ENCODE peak calls at places on chromosomes 2 and 18, in six cellular contexts. F is tibial artery; W is A673; I is dorsolateral prefrontal cortex; P is pancreas; O is CD4-positive, CD25-positive, alpha-beta regulatory T cell. Y is an unnamed sample.

GRCh38 chr2:180289627-180290026 is 282.5 kb upstream of the CWC22 start:
- DNase-seq in F (no peak), I (no peak), O (no peak), W (no peak), P (no peak), Y (no peak)

GRCh38 chr2:214543386-214543955 is 132.6 kb downstream of the VWC2L start:
- DNase-seq in I (no peak), P (no peak), O (no peak), F (no peak), W (no peak), Y (peak)

GRCh38 chr18:35026407-35027061 is 14.7 kb upstream of the MAPRE2 start:
- DNase-seq in F (no peak), I (no peak), P (no peak), O (peak), W (no peak), Y (no peak)

GRCh38 chr2:17753803-17754663 is at the start of the genes GEN1 and SMC6:
- DNase-seq in O (peak), F (peak), I (peak), P (peak), W (peak), Y (peak)

GRCh38 chr2:236550298-236550697 is 19.3 kb upstream of the ACKR3 start:
- DNase-seq in F (no peak), I (no peak), W (no peak), P (no peak), O (no peak), Y (no peak)

GRCh38 chr18:77648415-77648814 is 398.8 kb downstream of the GALR1 start:
- DNase-seq in F (no peak), P (no peak), I (no peak), W (no peak), O (no peak), Y (no peak)

GRCh38 chr2:242020196-242021004 is 150.9 kb downstream of the RTP5 start:
- DNase-seq in O (no peak), I (peak), P (peak), W (peak), F (no peak), Y (no peak)

GRCh38 chr2:121804340-121804739 is 48.9 kb downstream of the TSN start:
- DNase-seq in P (no peak), O (no peak), W (peak), I (no peak), F (no peak), Y (no peak)

GRCh38 chr2:37833420-37833819 is 91.7 kb upstream of the RMDN2 start:
- DNase-seq in F (no peak), I (no peak), O (no peak), P (no peak), W (no peak), Y (no peak)

GRCh38 chr2:152415231-152415642 is 80.3 kb downstream of the FMNL2 start:
- DNase-seq in P (no peak), F (no peak), O (no peak), I (no peak), W (no peak), Y (peak)

GRCh38 chr18:6004683-6005082 is 109.4 kb upstream of the TMEM200C start:
- DNase-seq in F (no peak), I (no peak), O (no peak), P (no peak), W (no peak), Y (no peak)

GRCh38 chr18:29430416-29430815 is 1253.5 kb upstream of the CDH2 start:
- DNase-seq in I (no peak), F (no peak), O (no peak), W (no peak), P (no peak), Y (no peak)

GRCh38 chr2:190379249-190379964 is 28.7 kb upstream of the MFSD6 start:
- DNase-seq in I (no peak), F (no peak), P (no peak), O (no peak), W (no peak), Y (no peak)

GRCh38 chr2:1687254-1687653 is 57.1 kb downstream of the PXDN start:
- DNase-seq in I (no peak), F (no peak), W (no peak), P (no peak), O (no peak), Y (no peak)

GRCh38 chr2:155161314-155161713 is 462.8 kb downstream of the KCNJ3 start:
- DNase-seq in O (no peak), W (no peak), F (no peak), P (no peak), I (no peak), Y (no peak)

GRCh38 chr2:74415762-74416395 is 5.5 kb downstream of the C2orf81 start:
- DNase-seq in I (no peak), W (no peak), P (no peak), F (no peak), O (no peak), Y (no peak)

GRCh38 chr2:8682719-8683667 is 1.1 kb downstream of the ID2 start:
- DNase-seq in P (peak), O (peak), W (peak), I (no peak), F (peak), Y (no peak)

GRCh38 chr2:204386668-204387067 is 158.6 kb upstream of the PARD3B start:
- DNase-seq in I (no peak), P (no peak), F (no peak), O (no peak), W (no peak), Y (peak)

GRCh38 chr2:97967216-97967592 is 28.5 kb downstream of the TMEM131 start:
- DNase-seq in P (no peak), I (no peak), O (no peak), W (no peak), F (no peak), Y (no peak)

GRCh38 chr18:61950371-61950770 is 57.6 kb upstream of the RNF152 start:
- DNase-seq in W (no peak), I (no peak), P (no peak), O (no peak), F (no peak), Y (no peak)

DNA sequence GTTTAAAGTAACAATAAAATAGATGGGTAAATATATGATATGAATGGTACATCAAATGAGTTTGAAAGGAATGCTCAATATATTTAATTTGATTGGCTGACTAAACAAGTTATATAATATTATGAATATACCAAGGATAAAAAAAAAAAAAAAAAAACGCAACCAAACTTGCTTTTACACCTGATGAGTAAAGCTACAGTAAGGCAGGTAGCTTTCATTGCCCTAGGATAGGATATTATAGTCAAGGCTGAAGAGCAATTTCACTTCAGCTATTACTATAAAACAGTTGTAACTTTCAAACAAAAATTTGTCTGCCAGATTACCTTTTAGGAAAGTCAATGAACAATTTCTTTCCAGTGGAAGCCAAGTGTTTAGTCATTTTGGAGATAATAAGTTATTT is 56.8 kb upstream of the PEX13 start:
- DNase-seq in P (no peak), O (no peak), F (no peak), W (no peak), I (no peak), Y (peak)
- H3K27ac ChIP-seq in P (no peak), O (no peak), F (no peak), W (no peak), I (no peak), Y (peak)

GRCh38 chr2:163708265-163708664 is 27.5 kb downstream of the FIGN start:
- DNase-seq in W (no peak), F (no peak), O (no peak), P (no peak), I (no peak), Y (no peak)

GRCh38 chr2:163711244-163711643 is 24.6 kb downstream of the FIGN start:
- DNase-seq in I (no peak), O (no peak), P (no peak), F (no peak), W (no peak), Y (no peak)

GRCh38 chr2:163713534-163714311 is 22.1 kb downstream of the FIGN start:
- DNase-seq in W (no peak), P (no peak), O (no peak), I (no peak), F (no peak), Y (no peak)

GRCh38 chr2:163709270-163709669 is 26.5 kb downstream of the FIGN start:
- DNase-seq in W (no peak), O (no peak), F (no peak), I (no peak), P (no peak), Y (no peak)

DNA sequence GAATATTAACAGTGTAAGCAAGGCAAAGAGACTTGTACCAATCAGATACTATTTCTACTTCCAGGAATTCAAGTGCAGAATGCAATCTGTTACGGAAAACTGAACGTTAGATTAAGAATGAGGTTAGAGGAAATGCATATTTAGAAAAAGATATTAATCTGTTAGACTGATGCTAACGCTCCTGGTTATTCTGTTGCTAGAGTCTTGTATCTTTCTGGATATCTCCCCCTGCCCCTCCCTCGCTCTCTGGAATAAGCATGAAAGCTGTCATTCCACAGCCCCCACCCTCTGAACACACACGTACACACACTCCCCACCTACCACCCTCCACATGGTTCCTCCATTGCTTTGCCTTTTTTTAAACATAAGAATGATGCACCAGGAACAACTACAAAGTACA is 24.1 kb downstream of the FIGN start:
- DNase-seq in I (no peak), F (no peak), P (no peak), O (no peak), W (no peak), Y (no peak)
- H3K27ac ChIP-seq in I (peak), F (no peak), P (no peak), O (no peak), W (no peak), Y (no peak)

DNA sequence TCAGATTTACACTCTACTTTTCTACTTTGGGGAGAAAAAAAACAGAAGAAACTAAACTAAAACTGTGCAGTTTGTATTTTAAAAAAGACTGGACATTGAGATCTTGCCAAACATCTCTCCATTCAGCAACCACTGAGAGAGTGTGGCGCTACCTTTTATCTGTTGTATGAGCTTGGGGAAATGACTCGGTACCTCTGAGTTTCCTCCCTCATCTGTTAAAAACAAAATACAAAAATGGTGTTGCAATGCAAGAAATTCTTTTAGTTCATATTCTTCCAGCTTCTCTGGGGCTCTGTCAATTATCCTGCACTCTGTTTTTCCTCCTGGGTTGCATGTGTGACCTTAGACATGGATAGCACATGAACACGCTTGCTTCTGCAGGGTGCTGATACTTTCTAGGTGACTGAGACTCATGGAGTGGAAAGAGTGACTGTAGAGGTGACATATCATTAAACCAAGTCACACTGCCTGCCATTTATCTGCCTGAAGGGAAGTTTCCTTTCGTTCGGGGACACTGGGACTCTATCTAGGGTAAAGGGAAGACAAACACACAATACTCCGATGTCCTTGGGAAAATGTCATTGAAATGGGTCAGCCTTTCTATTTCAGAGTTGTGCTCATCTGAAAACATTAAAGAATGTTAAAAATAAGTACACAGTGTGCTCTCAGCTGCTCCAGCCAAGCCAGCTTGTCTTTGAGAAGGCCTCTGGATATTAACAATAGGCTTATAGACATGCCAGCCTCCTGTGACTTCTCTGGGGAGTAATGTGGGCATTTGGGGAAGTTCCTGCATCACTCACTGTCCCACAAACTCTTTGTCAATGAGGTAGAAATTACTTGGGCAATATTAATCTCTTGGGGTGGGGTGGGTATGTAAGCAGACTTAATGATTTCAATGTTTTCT is 91.4 kb downstream of the TRIB2 start:
- DNase-seq in P (no peak), I (no peak), W (no peak), O (no peak), F (no peak), Y (no peak)
- H3K27ac ChIP-seq in P (no peak), I (peak), W (no peak), O (no peak), F (peak), Y (no peak)

DNA sequence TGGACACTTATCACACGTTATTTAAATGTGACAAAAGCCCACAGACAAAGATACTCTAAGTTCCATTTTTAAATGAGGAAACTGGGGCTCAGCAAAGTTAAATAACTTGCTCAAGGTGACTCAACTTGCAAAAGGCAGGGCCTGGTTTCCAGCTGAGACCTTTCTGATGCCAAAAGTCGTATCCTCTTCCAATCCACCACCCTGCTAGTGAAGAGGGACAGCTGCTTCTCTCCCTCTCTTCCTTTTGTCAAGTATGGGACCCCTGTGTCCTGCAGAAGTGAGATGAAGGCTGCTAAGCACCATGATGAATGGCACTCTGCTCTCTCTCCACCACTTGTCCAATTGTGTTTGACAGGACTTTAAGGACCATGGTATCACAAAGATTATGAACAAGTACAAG is 140.9 kb downstream of the DYM start:
- DNase-seq in F (no peak), W (no peak), P (no peak), O (no peak), I (no peak), Y (no peak)
- H3K27ac ChIP-seq in F (no peak), W (no peak), P (no peak), O (no peak), I (no peak), Y (no peak)

GRCh38 chr2:160837416-160837815 is 322.8 kb upstream of the TANK start:
- DNase-seq in O (no peak), F (no peak), P (no peak), I (no peak), W (no peak), Y (no peak)

GRCh38 chr2:160835166-160835565 is 325.1 kb upstream of the TANK start:
- DNase-seq in F (no peak), O (no peak), P (no peak), I (no peak), W (no peak), Y (no peak)

GRCh38 chr2:160838691-160839090 is 321.5 kb upstream of the TANK start:
- DNase-seq in P (no peak), W (no peak), F (no peak), O (no peak), I (no peak), Y (no peak)

GRCh38 chr2:160838100-160838499 is 322.1 kb upstream of the TANK start:
- DNase-seq in W (no peak), F (no peak), I (no peak), P (no peak), O (no peak), Y (no peak)

GRCh38 chr2:160836755-160837154 is 323.5 kb upstream of the TANK start:
- DNase-seq in I (no peak), O (no peak), W (peak), F (no peak), P (no peak), Y (peak)
- H3K27ac ChIP-seq in I (no peak), O (no peak), W (no peak), F (no peak), P (no peak), Y (peak)

GRCh38 chr18:59428018-59428417 is 69.0 kb upstream of the LMAN1 start:
- DNase-seq in W (no peak), O (no peak), F (no peak), I (no peak), P (no peak), Y (no peak)
- H3K27ac ChIP-seq in W (no peak), O (no peak), F (no peak), I (no peak), P (no peak), Y (no peak)

GRCh38 chr2:238821944-238822670 is 25.8 kb upstream of the TWIST2 start:
- DNase-seq in F (no peak), I (no peak), O (no peak), W (no peak), P (no peak), Y (no peak)
- H3K27ac ChIP-seq in F (no peak), I (no peak), O (no peak), W (no peak), P (no peak), Y (no peak)

GRCh38 chr2:105969552-105969951 is 224.5 kb downstream of the UXS1 start:
- DNase-seq in W (peak), F (no peak), O (no peak), I (no peak), P (no peak), Y (no peak)
- H3K27ac ChIP-seq in W (no peak), F (no peak), O (no peak), I (no peak), P (no peak), Y (no peak)